ENCODE peak calls at places on chromosomes 16 and 17, in six cellular contexts. Z, F, W, V, H and B are unnamed samples. For H3K4me1, the result is how much of the 10 kb centered on the place peaks cover.

GRCh38 chr17:37826497-37827115 is 81.7 kb upstream of the HNF1B start:
- DNase-seq in Z (no peak), F (no peak), W (no peak), V (no peak), H (no peak), B (no peak)

GRCh38 chr17:79946352-79947231 is 89.1 kb downstream of the TBC1D16 start:
- DNase-seq in Z (no peak), F (no peak), W (no peak), V (no peak), H (peak), B (no peak)

GRCh38 chr16:88374736-88375135 is 8.0 kb upstream of the ZNF469 start:
- DNase-seq in Z (no peak), F (no peak), W (no peak), V (no peak), H (peak), B (no peak)

GRCh38 chr16:71526111-71526998 is at the start of gene CHST4:
- DNase-seq in Z (peak), F (peak), W (peak), V (no peak), H (no peak), B (no peak)

GRCh38 chr17:36034127-36034526 is 16.4 kb upstream of the CCL23 start:
- DNase-seq in Z (no peak), F (no peak), W (no peak), V (no peak), H (no peak), B (no peak)

GRCh38 chr17:79936661-79937434 is 97.6 kb upstream of the CBX4 start:
- DNase-seq in Z (no peak), F (no peak), W (no peak), V (no peak), H (peak), B (no peak)

GRCh38 chr17:68033636-68034451 is 1.7 kb upstream of the KPNA2 start:
- DNase-seq in Z (no peak), F (peak), W (peak), V (no peak), H (no peak), B (no peak)

GRCh38 chr16:87661561-87661960 is 59.3 kb downstream of the JPH3 start:
- DNase-seq in Z (peak), F (peak), W (peak), V (peak), H (peak), B (peak)

GRCh38 chr16:31536804-31537361 is 9.2 kb downstream of the AHSP start:
- DNase-seq in Z (no peak), F (peak), W (no peak), V (no peak), H (no peak), B (no peak)

GRCh38 chr17:9241371-9241712 is 220.0 kb downstream of the NTN1 start:
- DNase-seq in Z (no peak), F (no peak), W (no peak), V (peak), H (no peak), B (peak)

GRCh38 chr17:31373150-31374082 is 18.1 kb upstream of the RAB11FIP4 start:
- DNase-seq in Z (peak), F (peak), W (peak), V (no peak), H (no peak), B (no peak)

GRCh38 chr17:38958326-38958725 is 8.9 kb downstream of the FBXO47 start:
- DNase-seq in Z (no peak), F (no peak), W (peak), V (no peak), H (no peak), B (no peak)

GRCh38 chr16:46830417-46830901 is 521 bp downstream of the C16orf87 start:
- DNase-seq in Z (no peak), F (peak), W (no peak), V (peak), H (peak), B (peak)

GRCh38 chr16:50407351-50407750 is 38.6 kb upstream of the BRD7 start:
- DNase-seq in Z (no peak), F (peak), W (no peak), V (no peak), H (no peak), B (no peak)

GRCh38 chr16:16096858-16097213 is 126.5 kb downstream of the ABCC6 start:
- DNase-seq in Z (no peak), F (no peak), W (no peak), V (no peak), H (no peak), B (no peak)

GRCh38 chr17:34341916-34342315 is 14.4 kb upstream of the CCL13 start:
- DNase-seq in Z (no peak), F (no peak), W (no peak), V (no peak), H (no peak), B (no peak)

GRCh38 chr16:6643083-6643686 is 689.5 kb upstream of the RBFOX1 start:
- DNase-seq in Z (peak), F (peak), W (peak), V (peak), H (no peak), B (peak)

GRCh38 chr16:89308391-89309333 is 91.2 kb downstream of the ZNF778 start:
- DNase-seq in Z (no peak), F (peak), W (no peak), V (no peak), H (peak), B (no peak)

GRCh38 chr17:67800495-67800928 is 24.8 kb upstream of the BPTF start:
- DNase-seq in Z (peak), F (peak), W (peak), V (peak), H (peak), B (peak)

GRCh38 chr16:57012353-57012752 is 23.0 kb downstream of the NLRC5 start:
- DNase-seq in Z (no peak), F (peak), W (no peak), V (no peak), H (no peak), B (no peak)

GRCh38 chr17:56653877-56654276 is 60.4 kb downstream of the NOG start:
- DNase-seq in Z (peak), F (peak), W (peak), V (no peak), H (no peak), B (peak)

GRCh38 chr16:86459266-86459665 is 51.1 kb upstream of the FOXF1 start:
- DNase-seq in Z (no peak), F (no peak), W (no peak), V (no peak), H (no peak), B (no peak)

GRCh38 chr16:66580605-66581209 is 1.4 kb downstream of the CMTM2 start:
- DNase-seq in Z (peak), F (peak), W (peak), V (no peak), H (no peak), B (no peak)

GRCh38 chr16:9840761-9841665 is 341.2 kb downstream of the GRIN2A start:
- DNase-seq in Z (no peak), F (peak), W (no peak), V (no peak), H (no peak), B (no peak)

GRCh38 chr17:27360507-27360906 is 66.6 kb downstream of the WSB1 start:
- DNase-seq in Z (no peak), F (no peak), W (no peak), V (no peak), H (no peak), B (no peak)

GRCh38 chr16:85185281-85185680 is 73.0 kb upstream of the CIBAR2 start:
- DNase-seq in Z (no peak), F (no peak), W (no peak), V (no peak), H (no peak), B (no peak)

GRCh38 chr16:85389679-85390470 is 223.2 kb upstream of the GSE1 start:
- DNase-seq in Z (no peak), F (no peak), W (no peak), V (no peak), H (peak), B (peak)

GRCh38 chr16:27228621-27229501 is 25.5 kb downstream of the KDM8 start:
- DNase-seq in Z (no peak), F (no peak), W (no peak), V (no peak), H (peak), B (peak)

GRCh38 chr17:38562215-38562569 is 43.6 kb downstream of the SRCIN1 start:
- DNase-seq in Z (no peak), F (no peak), W (no peak), V (no peak), H (no peak), B (no peak)

DNA sequence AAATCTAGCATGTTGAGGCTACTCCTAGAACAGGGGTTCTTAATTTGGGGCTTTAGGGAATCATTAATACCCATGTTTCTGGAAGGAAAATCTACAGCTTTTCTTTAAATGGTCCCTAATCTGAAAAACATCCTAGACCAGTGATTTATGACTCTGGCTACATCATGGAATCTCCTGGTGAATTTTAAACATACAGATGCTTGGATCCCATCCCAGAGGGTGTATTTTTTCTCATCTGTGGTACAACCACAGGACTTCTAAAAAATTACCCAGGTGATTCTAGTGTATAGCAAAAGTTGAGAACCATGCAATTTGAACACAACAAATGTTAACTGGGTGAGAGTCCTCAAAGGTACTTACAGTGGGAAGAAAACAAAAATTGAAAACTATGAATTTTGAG is 41.5 kb downstream of the KANSL1 start:
- DNase-seq in Z (no peak), F (no peak), W (peak), V (no peak), H (no peak), B (no peak)
- H3K4me1 ChIP-seq in Z (under half), F (under half), W (under half), V (half or more), H (half or more), B (under half)

DNA sequence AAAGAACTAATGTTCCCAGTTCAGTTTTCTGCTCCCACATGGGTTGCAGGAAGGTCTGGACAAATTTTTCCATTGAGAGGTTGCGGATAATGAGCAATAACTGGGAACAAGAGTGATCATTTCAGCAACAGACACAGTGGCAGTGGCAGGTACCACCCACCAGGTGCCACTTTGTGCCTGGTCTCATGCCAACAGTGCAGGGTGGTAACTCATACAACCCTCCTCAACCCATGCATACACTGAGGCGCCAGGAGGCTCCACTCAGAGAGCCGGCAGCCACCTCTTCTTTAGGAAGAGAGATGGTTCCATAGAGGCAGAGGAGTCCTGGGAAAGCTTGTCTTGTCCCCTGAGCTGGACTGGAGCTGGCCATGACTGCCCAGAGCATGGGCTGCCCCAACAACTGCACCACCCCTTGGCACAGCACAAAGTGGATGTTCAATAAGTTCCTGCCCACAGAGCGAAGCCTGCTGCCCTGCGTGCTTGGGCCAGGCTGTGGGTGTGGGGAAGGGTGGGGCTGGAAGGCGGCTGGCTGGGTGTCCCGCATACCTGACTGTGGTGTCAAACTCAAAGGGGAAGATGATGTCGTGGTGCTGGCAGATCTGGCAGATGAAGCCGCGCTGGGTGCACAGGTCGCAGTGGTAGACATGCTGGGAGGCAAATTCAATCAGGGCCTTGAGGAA is 6.4 kb upstream of the ARHGAP27 start:
- DNase-seq in Z (no peak), F (no peak), W (no peak), V (peak), H (no peak), B (no peak)
- H3K27ac ChIP-seq in Z (no peak), F (no peak), W (no peak), V (peak), H (no peak), B (no peak)

DNA sequence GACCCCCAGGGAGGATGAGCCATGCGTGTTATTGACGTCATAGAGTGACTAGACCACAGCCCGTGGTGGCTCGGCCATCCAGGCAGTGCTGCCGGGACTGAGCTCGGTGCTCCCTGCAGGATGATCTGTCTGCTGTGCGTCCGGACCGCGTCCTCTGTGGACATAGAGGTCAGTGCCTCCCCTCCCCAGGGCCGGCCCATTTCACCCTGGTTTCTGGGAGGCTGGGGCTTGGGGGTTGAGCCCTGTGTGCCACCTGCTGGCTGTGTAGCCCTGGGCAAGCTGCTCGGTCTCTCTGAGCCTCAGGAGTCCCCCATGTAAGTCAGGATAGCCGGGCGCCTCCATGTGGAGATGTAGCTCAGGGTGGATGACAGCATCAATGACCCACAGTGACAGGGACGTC is 8.3 kb downstream of the TSC2 start:
- DNase-seq in Z (no peak), F (no peak), W (no peak), V (no peak), H (no peak), B (no peak)
- TF ChIP-seq CTCF in Z (no peak), F (peak), W (peak), V (no peak), H (peak), B (no peak)

DNA sequence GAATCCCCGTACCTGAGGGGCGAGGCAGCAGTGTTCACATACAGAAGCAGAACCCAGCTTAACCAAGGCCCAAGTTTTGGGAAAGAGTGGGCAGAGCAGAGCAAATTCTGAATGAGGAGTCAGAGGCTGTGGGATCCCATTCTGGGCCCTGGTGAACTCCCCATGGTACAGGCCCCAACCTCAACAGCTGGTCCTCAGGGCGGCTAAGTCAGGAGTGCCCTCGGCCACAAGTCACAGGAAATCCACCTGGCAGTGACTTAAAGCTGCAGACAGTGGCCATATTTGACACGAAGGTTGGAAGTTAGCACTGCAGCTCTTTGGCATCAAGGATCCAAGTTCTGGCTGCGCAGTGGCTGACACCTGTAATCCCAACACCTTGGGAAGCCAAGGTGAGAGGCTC is 237.1 kb downstream of the PARN start:
- DNase-seq in Z (no peak), F (no peak), W (no peak), V (no peak), H (no peak), B (no peak)
- H3K4me1 ChIP-seq in Z (under half), F (under half), W (under half), V (under half), H (under half), B (under half)

GRCh38 chr16:2122429-2122828 is 13.3 kb downstream of the PKD1 start:
- DNase-seq in Z (peak), F (no peak), W (no peak), V (no peak), H (no peak), B (no peak)
- H3K27ac ChIP-seq in Z (peak), F (no peak), W (peak), V (peak), H (peak), B (no peak)

GRCh38 chr17:45364531-45365390 is 47.9 kb upstream of the MAP3K14 start:
- DNase-seq in Z (no peak), F (peak), W (peak), V (no peak), H (no peak), B (no peak)
- TF ChIP-seq CTCF in Z (no peak), F (no peak), W (no peak), V (no peak), H (no peak), B (no peak)

DNA sequence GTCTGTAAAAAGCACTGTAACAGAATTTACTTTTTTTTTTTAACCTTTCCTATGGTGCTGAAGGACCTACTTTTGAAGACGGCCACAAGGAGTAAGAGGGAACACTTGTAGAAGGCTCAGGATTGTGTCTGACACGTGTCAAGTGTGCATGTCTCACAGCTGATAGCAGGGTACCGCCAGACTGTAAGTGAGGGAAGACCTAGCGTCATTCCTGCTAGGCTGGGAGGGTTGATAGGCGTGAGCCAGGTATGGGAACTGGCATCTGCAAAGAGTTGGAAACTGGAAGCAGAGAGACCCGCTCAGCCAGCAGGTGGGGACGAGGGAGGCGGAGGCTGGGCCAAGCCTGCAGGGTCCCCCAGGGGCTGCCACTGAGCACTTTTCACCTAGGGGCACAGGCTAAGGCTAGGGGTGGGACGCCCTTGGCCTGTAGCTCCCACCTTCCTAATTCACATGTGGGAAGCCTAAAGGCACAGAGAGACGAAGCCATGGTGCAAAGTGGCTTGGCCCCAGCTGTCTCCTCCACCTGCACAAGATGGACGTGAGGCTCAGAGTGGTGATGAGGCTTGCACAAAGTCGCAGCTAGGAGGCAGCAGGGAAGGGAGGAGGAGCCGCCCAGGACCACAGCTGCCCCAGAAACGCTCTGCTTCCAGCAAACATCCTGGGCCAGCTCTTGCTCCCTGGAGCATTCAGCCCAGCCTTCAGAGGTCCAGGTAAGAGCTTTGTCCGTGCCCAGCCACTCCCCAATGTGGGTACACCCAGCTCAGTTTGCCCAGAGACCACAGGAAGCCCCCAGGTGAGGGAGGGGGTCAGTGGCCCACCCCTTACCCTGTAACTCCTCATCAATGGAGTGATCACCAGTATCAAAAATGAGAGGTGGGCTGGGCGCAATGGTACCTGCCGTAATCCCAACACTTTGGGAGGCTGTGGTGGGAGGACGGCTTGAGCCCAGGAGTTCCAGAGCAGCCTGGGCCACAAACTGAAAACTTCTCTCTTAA is 18.9 kb downstream of the VASN start:
- DNase-seq in Z (no peak), F (peak), W (no peak), V (no peak), H (no peak), B (no peak)
- H3K4me1 ChIP-seq in Z (under half), F (under half), W (under half), V (under half), H (under half), B (under half)

DNA sequence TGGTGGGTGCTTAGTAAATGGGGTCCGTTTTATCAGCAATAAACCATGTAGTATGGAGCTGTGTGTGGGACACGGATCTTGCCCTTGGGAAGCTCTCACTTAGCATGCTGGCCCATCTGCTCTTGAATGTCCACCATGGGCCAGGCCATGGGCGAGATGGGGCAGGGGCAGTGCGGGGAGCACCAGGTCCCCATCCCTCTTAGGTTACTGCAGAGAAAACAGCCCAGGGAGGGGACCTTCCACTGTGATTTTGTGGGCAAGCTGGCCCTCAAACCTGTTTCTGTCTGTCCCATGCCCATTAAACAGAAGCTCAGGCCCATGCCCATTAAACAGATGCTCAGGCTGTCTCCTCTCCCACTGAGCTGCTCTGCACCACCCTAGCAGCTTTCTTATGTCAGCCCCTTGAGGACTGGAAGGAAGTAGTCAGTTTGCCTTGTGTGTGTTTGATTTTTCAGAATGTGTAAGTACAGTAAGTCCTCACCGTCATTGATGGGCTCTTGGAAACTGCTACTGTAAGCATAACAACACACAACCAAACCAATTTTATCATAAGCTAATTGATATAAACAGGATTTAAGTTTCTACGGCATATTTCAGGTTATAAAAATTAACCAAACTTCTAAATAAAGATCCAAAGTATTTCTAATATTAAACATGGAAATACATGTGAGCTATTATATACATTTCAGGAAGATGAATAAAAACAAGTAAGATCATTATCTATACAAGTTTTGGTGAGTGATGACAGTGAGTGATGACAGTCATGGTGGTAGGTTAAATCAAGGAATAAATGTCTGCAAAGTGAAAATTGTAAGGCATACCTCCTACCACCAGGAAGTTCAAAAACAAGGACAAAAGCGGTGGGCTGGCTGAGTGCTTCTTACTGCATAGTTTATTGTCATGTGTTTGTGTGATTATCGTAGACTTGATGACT is 11.5 kb downstream of the MPRIP start:
- DNase-seq in Z (no peak), F (no peak), W (no peak), V (no peak), H (no peak), B (no peak)
- H3K27ac ChIP-seq in Z (no peak), F (peak), W (no peak), V (peak), H (peak), B (no peak)